ENCODE peak calls at places on chromosomes 7 and 10, in five cellular contexts. B, O, Z, I and R are unnamed samples.

GRCh38 chr10:77866598-77866997 is 60.0 kb downstream of the DLG5 start:
- DNase-seq in Z (no peak), O (no peak), B (no peak), I (no peak), R (no peak)

GRCh38 chr10:122490786-122491680 is 29.7 kb downstream of the HTRA1 start:
- DNase-seq in I (no peak), Z (no peak), O (no peak), B (no peak), R (no peak)

GRCh38 chr10:127407551-127407950 is 141.6 kb upstream of the NPS start:
- DNase-seq in Z (no peak), B (no peak), I (no peak), O (no peak), R (no peak)

GRCh38 chr7:155715406-155715805 is 70.9 kb downstream of the RBM33 start:
- DNase-seq in B (no peak), O (no peak), I (no peak), Z (no peak), R (no peak)

GRCh38 chr7:141701489-141702046 is 398 bp downstream of the DENND11 start:
- DNase-seq in O (no peak), B (peak), Z (peak), I (no peak), R (peak)

GRCh38 chr7:143733876-143734275 is 23.6 kb downstream of the CTAGE6 start:
- DNase-seq in I (no peak), Z (no peak), O (no peak), B (no peak), R (no peak)

GRCh38 chr10:111360260-111360925 is 283.6 kb downstream of the ADRA2A start:
- DNase-seq in Z (peak), I (no peak), O (peak), B (peak), R (peak)

GRCh38 chr10:113403900-113404299 is 149.0 kb upstream of the HABP2 start:
- DNase-seq in O (no peak), Z (no peak), I (no peak), B (no peak), R (no peak)

GRCh38 chr10:104317195-104318095 is 20.8 kb downstream of the ITPRIP start:
- DNase-seq in I (no peak), O (no peak), Z (no peak), B (no peak), R (no peak)

GRCh38 chr7:6641305-6642035 is 4.4 kb downstream of the ZNF316 start:
- DNase-seq in B (no peak), Z (no peak), O (no peak), I (no peak), R (no peak)

GRCh38 chr7:132422502-132423101 is 153.7 kb downstream of the PLXNA4 start:
- DNase-seq in O (no peak), Z (no peak), I (no peak), B (no peak), R (no peak)

GRCh38 chr10:14665304-14665703 is 109.4 kb downstream of the FAM107B start:
- DNase-seq in O (no peak), I (no peak), Z (no peak), B (no peak), R (no peak)

GRCh38 chr7:46933596-46933995 is 648.3 kb downstream of the TNS3 start:
- DNase-seq in O (no peak), Z (no peak), I (no peak), B (no peak), R (no peak)

GRCh38 chr10:37865264-37865663 is 7.9 kb upstream of the ZNF248 start:
- DNase-seq in I (no peak), B (no peak), Z (no peak), O (no peak), R (no peak)

GRCh38 chr10:82969405-82969804 is 1094.4 kb downstream of the NRG3 start:
- DNase-seq in Z (no peak), B (no peak), I (no peak), O (no peak), R (no peak)
- TF ChIP-seq SUZ12 in Z (no peak), B (no peak), I (no peak), O (no peak), R (no peak)

GRCh38 chr7:150952331-150953050 is 25.6 kb downstream of the KCNH2 start:
- DNase-seq in Z (no peak), B (no peak), I (no peak), O (no peak), R (no peak)

GRCh38 chr7:150949971-150950491 is 28.1 kb downstream of the KCNH2 start:
- DNase-seq in O (no peak), B (no peak), I (no peak), Z (no peak), R (no peak)

GRCh38 chr7:150950496-150951180 is 27.5 kb downstream of the KCNH2 start:
- DNase-seq in Z (no peak), O (no peak), I (no peak), B (no peak), R (no peak)

GRCh38 chr7:150951181-150951520 is 27.0 kb downstream of the KCNH2 start:
- DNase-seq in Z (no peak), B (no peak), O (no peak), I (no peak), R (no peak)

DNA sequence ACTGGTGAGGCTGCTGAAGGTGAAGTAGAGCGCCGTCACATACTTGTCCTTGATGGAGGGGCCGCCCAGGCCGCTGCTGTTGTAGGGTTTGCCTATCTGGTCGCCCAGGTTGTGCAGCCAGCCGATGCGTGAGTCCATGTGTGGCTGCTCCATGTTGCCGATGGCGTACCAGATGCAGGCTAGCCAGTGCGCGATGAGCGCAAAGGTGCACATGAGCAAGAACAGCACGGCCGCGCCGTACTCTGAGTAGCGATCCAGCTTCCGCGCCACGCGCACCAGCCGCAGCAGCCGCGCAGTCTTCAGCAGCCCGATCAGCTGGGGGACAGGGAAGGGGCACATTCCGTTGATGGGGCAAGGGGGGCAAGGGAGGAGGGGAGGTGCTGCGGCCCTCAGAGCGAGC is 26.6 kb downstream of the KCNH2 start:
- DNase-seq in I (no peak), Z (no peak), B (no peak), O (no peak), R (no peak)
- TF ChIP-seq SUZ12 in I (no peak), Z (no peak), B (no peak), O (no peak), R (no peak)

DNA sequence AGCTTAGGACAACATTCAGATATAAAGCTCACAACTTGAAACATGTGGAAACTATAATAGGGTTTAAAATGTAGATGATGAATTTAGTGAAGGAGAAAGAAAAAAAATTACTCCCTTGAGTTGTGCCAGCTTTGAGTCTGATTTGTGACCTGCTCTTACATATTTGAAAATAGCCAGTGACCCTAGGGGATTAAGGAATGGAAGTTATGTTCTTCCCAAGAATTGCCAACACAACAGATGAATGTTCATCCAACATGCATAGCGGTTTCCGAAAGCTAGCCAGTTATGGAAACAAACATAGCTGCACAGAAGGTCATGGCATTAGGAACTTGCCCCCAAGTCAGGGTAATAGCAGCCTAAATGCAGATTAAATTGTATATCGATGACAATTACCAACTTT is 10.8 kb downstream of the TMEM196 start:
- DNase-seq in B (no peak), Z (no peak), I (no peak), O (no peak), R (no peak)
- TF ChIP-seq SUZ12 in B (no peak), Z (no peak), I (no peak), O (no peak), R (no peak)

GRCh38 chr10:62083868-62084267 is 182.4 kb downstream of the ARID5B start:
- DNase-seq in B (no peak), Z (no peak), I (no peak), O (no peak), R (peak)
- TF ChIP-seq SUZ12 in B (no peak), Z (no peak), I (no peak), O (no peak), R (no peak)

GRCh38 chr10:69327463-69328345 is 49.4 kb downstream of the HK1 start:
- DNase-seq in O (no peak), B (no peak), Z (no peak), I (no peak), R (no peak)
- TF ChIP-seq SUZ12 in O (no peak), B (no peak), Z (no peak), I (no peak), R (no peak)

GRCh38 chr7:54880326-54880989 is 121.4 kb upstream of the SEC61G start:
- DNase-seq in I (no peak), Z (no peak), B (no peak), O (peak), R (no peak)

GRCh38 chr7:54877683-54878082 is 118.7 kb upstream of the SEC61G start:
- DNase-seq in Z (no peak), O (peak), I (no peak), B (no peak), R (no peak)

GRCh38 chr7:54879776-54880175 is 120.8 kb upstream of the SEC61G start:
- DNase-seq in B (no peak), I (no peak), Z (no peak), O (no peak), R (no peak)

GRCh38 chr7:54874804-54875203 is 115.8 kb upstream of the SEC61G start:
- DNase-seq in Z (no peak), B (no peak), O (no peak), I (no peak), R (no peak)

DNA sequence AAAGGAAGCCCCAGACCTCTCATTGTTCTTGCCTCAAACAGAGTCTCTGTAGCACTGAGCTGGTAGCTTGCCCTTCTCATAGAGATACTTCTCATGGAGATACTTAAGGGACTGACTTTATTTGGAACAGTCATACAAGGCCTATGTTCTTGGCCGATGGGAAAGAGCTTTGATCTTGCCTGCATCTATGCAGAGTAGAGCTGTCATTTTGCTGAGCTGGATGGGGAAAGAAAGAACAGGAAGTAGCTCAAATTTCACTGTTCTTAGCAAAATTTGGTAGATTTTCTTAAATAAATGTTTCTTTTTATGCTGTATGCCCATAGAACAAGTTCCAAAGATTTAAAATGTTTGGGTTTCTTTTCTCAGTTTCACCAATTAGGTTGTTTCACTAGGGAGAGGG is 119.3 kb upstream of the SEC61G start:
- DNase-seq in O (no peak), Z (no peak), I (no peak), B (no peak), R (no peak)
- TF ChIP-seq SUZ12 in O (no peak), Z (no peak), I (no peak), B (no peak), R (no peak)